ENCODE peak calls at places on chromosome 17, in nine cellular contexts. W is lower leg skin, Z is epithelial cell of esophagus, D is testis, H is AG10803, V is Peyer's patch, P is heart left ventricle, R is H1, I is IMR-90. E is an unnamed sample.
A peak's percentile ranks its signal among the peaks of the same experiment; 100 is the strongest.

GRCh38 chr17:77886387-77886728 is 72.1 kb upstream of the TNRC6C start:
- DNase-seq in D (no peak), H (no peak), R (no peak), W (no peak), V (no peak), Z (no peak), P (no peak), I (no peak), E (no peak)

GRCh38 chr17:15931394-15931793 is 13.5 kb upstream of the ADORA2B start:
- DNase-seq in R (no peak), I (no peak), P (no peak), D (no peak), H (no peak), Z (no peak), V (peak; percentile 3), W (no peak), E (no peak)

GRCh38 chr17:74840500-74840899 is 19.2 kb downstream of the GRIN2C start:
- DNase-seq in P (no peak), I (no peak), H (no peak), D (no peak), R (no peak), V (no peak), Z (no peak), W (no peak), E (no peak)

GRCh38 chr17:81735181-81736102 is 23.4 kb downstream of the SLC25A10 start:
- DNase-seq in R (no peak), D (no peak), I (peak; percentile 33), V (peak; percentile 72), P (no peak), W (peak; percentile 62), Z (peak; percentile 84), H (peak; percentile 48), E (no peak)

GRCh38 chr17:73575470-73576235 is 68.6 kb downstream of the SDK2 start:
- DNase-seq in D (peak; percentile 32), H (no peak), R (no peak), V (no peak), I (no peak), Z (peak; percentile 8), P (no peak), W (no peak), E (no peak)

GRCh38 chr17:61053469-61053868 is 346.2 kb upstream of the TBX2 start:
- DNase-seq in R (no peak), I (no peak), P (no peak), D (no peak), H (no peak), V (no peak), Z (no peak), W (no peak), E (no peak)

GRCh38 chr17:2195729-2196128 is 107.9 kb downstream of the SMG6 start:
- DNase-seq in V (no peak), Z (peak; percentile 77), R (no peak), I (no peak), W (no peak), D (no peak), H (peak; percentile 61), P (no peak), E (no peak)

GRCh38 chr17:54117452-54117851 is 294.7 kb downstream of the KIF2B start:
- DNase-seq in R (no peak), W (no peak), I (no peak), P (no peak), V (no peak), Z (peak; percentile 7), D (no peak), H (no peak), E (no peak)

GRCh38 chr17:43019418-43019817 is 2.8 kb downstream of the VAT1 start:
- DNase-seq in P (no peak), I (no peak), H (peak; percentile 38), V (no peak), R (no peak), W (no peak), Z (no peak), D (peak; percentile 65), E (no peak)

GRCh38 chr17:43024407-43025289 is at the start of gene RND2:
- DNase-seq in R (peak; percentile 95), I (peak; percentile 96), V (peak; percentile 76), W (peak; percentile 89), Z (peak; percentile 87), H (peak; percentile 93), D (peak; percentile 94), P (peak; percentile 86), E (peak; percentile 90)

GRCh38 chr17:43020789-43021738 is 1.1 kb downstream of the VAT1 start:
- DNase-seq in V (peak; percentile 70), Z (peak; percentile 47), I (peak; percentile 50), P (peak; percentile 79), R (peak; percentile 66), D (peak; percentile 90), W (peak; percentile 87), H (peak; percentile 77), E (peak; percentile 54)

GRCh38 chr17:43020030-43020621 is 2.1 kb downstream of the VAT1 start:
- DNase-seq in W (no peak), P (peak; percentile 38), I (no peak), D (no peak), Z (no peak), R (no peak), H (peak; percentile 20), V (no peak), E (no peak)

DNA sequence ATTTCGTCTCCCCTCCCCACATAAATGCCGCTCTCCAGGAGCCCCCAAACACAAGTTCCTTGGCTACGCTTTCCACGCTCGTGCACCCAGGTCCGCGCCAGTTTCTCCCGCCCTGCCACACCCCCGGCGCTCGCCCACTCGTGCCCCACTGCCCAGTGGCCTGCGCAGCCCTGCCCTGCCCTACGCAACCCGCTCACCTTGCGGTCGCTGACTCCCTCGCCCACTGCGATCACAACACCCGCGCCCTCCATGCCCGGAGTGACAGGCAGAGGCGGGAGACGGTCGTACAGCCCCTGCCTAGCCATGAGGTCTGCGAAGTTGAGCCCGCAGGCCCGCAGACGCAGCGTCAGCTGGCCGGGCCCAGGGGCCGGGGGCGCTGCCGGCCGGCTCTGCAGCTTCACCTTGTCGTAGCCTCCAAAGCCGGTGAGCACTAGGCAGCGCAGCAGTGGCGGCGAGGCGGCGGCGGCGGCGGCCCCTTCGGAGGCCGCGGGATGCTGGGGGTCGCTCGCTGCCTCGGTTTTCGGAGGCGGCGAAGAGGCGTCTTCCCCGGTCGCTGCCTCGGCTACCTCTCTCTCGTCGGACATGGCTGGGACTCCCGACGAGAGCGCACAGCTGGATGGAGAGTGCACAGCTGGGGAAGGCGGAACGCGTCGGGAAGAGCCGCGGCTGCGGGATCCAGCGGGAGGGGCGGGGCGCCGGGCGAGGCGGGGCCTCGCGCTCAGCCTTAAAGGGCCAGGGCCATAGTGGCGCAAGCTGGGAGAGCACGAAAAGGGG is at the start of gene VAT1:
- DNase-seq in R (peak; percentile 89), V (peak; percentile 90), W (peak; percentile 77), H (peak; percentile 70), I (peak; percentile 63), D (peak; percentile 89), Z (peak; percentile 85), P (peak; percentile 86), E (peak; percentile 87)
- TF ChIP-seq CTCF in R (no peak), V (no peak), W (no peak), H (no peak), I (no peak), D (no peak), Z (no peak), P (no peak), E (no peak)

GRCh38 chr17:41813039-41813680 is 356 bp downstream of the FKBP10 start:
- DNase-seq in R (no peak), H (no peak), I (no peak), D (no peak), W (no peak), Z (no peak), P (no peak), V (no peak), E (no peak)

GRCh38 chr17:41813699-41814124 is 908 bp downstream of the FKBP10 start:
- DNase-seq in W (no peak), I (no peak), P (no peak), H (no peak), V (no peak), Z (no peak), D (no peak), R (no peak), E (no peak)

GRCh38 chr17:41810659-41811548 is 845 bp downstream of the P3H4 start:
- DNase-seq in V (peak; percentile 59), D (no peak), W (no peak), Z (no peak), P (no peak), H (no peak), R (no peak), I (no peak), E (peak; percentile 55)

GRCh38 chr17:41812176-41813038 is at the start of gene FKBP10:
- DNase-seq in R (peak; percentile 91), I (peak; percentile 92), P (peak; percentile 77), V (peak; percentile 64), D (peak; percentile 79), W (no peak), Z (peak; percentile 66), H (peak; percentile 82), E (peak; percentile 90)

GRCh38 chr17:41811549-41812175 is at the start of gene P3H4:
- DNase-seq in V (peak; percentile 91), Z (peak; percentile 86), R (peak; percentile 93), W (peak; percentile 62), P (peak; percentile 76), I (peak; percentile 80), D (peak; percentile 88), H (peak; percentile 75), E (peak; percentile 80)
- TF ChIP-seq CTCF in V (peak; percentile 86), Z (peak; percentile 60), R (peak; percentile 83), W (no peak), P (peak; percentile 51), I (peak; percentile 66), D (peak; percentile 66), H (peak; percentile 55), E (peak; percentile 44)

DNA sequence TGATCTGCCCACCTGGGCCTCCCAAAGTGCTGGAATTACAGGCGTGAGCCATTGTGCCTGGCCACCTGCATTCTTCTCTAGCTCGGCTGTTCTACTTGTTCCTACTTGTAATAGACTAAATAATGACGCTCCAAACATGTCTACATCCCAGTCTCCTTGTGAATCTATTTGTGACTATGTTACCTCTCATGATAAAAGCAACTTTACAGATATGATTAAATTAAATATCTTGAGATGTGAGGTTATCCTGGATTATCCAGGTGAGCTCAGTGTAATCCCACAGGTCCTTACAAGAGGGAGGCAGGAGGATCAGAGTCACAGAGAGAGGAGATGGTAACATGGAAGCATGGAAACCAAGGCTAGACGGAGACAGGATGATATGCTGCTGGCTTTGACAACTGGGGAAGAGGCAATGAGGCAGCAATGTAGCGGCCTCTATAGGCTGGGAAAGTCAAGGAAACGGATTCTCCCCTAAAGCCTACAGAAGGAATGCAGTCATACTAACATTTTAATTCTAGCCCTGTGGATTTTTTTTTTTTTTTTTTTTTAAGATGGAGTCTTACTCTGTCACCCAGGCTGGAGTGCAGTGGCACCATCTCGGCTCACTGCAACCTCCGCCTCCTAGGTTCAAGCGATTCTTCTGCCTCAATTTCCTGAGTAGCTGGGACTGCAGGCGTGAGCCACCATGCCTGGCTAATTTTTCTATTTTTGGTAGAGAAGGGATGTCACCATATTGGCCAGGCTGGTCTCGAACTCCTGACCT is 5.0 kb upstream of the LASP1 start:
- DNase-seq in P (no peak), Z (peak; percentile 85), R (no peak), D (no peak), V (no peak), I (peak; percentile 54), H (no peak), W (no peak), E (no peak)
- TF ChIP-seq CTCF in P (no peak), Z (peak; percentile 70), R (peak; percentile 29), D (no peak), V (peak; percentile 31), I (peak; percentile 46), H (peak; percentile 57), W (no peak), E (peak; percentile 22)

GRCh38 chr17:34400301-34400931 is 37.4 kb upstream of the CCL1 start:
- DNase-seq in W (no peak), R (no peak), H (no peak), D (no peak), P (no peak), I (no peak), V (no peak), Z (no peak), E (no peak)

GRCh38 chr17:34401165-34401564 is 38.1 kb upstream of the CCL1 start:
- DNase-seq in D (no peak), I (no peak), R (no peak), Z (peak; percentile 20), H (no peak), W (no peak), V (no peak), P (no peak), E (no peak)

GRCh38 chr17:34398990-34399389 is 36.0 kb upstream of the CCL1 start:
- DNase-seq in V (no peak), H (no peak), P (no peak), W (no peak), I (no peak), R (no peak), D (no peak), Z (no peak), E (no peak)

GRCh38 chr17:34393401-34393800 is 30.4 kb upstream of the CCL1 start:
- DNase-seq in W (no peak), R (no peak), P (no peak), D (no peak), I (no peak), V (no peak), Z (no peak), H (no peak), E (no peak)

DNA sequence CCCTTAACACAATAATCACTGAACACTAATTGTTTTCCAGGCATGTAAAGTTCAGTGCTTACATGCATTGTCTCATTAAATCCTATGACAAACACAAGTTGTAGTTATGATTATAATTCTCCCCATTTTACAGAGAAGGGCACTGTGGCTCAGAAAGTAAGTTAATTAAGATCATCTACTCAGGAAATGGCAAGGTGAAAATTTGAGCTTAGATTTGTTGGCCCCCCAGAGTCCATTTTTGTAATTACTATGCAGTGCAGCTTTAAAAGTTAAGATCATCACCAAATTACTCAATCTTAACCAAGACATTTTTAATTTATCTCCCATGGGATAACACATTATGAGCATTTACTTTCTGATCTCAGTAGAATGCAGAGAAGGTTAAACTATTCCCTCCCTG is 34.2 kb upstream of the CCL1 start:
- DNase-seq in H (no peak), V (no peak), P (no peak), W (no peak), D (no peak), Z (no peak), R (no peak), I (no peak), E (no peak)
- TF ChIP-seq CTCF in H (no peak), V (no peak), P (no peak), W (no peak), D (no peak), Z (no peak), R (no peak), I (no peak), E (no peak)